ENCODE peak calls at places on chromosomes 2 and 18, in four cellular contexts. One of them, this sample, is unnamed.

GRCh38 chr18:57353940-57354461 is 1.6 kb downstream of the ST8SIA3 start:
- DNase-seq in H1: peak
- DNase-seq in K562: peak
- DNase-seq in GM12891: peak
- DNase-seq in this sample: peak

GRCh38 chr2:60595953-60596352 is 42.5 kb upstream of the BCL11A start:
- DNase-seq in K562: no peak
- DNase-seq in GM12891: no peak
- DNase-seq in H1: no peak
- DNase-seq in this sample: no peak

GRCh38 chr2:134261398-134262131 is 7.7 kb downstream of the MGAT5 start:
- DNase-seq in K562: no peak
- DNase-seq in GM12891: no peak
- DNase-seq in H1: peak
- DNase-seq in this sample: no peak

GRCh38 chr2:70173520-70173919 is 17.3 kb downstream of the C2orf42 start:
- DNase-seq in K562: no peak
- DNase-seq in H1: no peak
- DNase-seq in GM12891: no peak
- DNase-seq in this sample: no peak

GRCh38 chr2:207093234-207093633 is 72.5 kb downstream of the KLF7 start:
- DNase-seq in GM12891: no peak
- DNase-seq in K562: no peak
- DNase-seq in H1: no peak
- DNase-seq in this sample: no peak

GRCh38 chr18:41992066-41992465 is 37.0 kb downstream of the PIK3C3 start:
- DNase-seq in H1: no peak
- DNase-seq in GM12891: no peak
- DNase-seq in K562: no peak
- DNase-seq in this sample: no peak

GRCh38 chr2:60948926-60949579 is 67.7 kb downstream of the REL start:
- DNase-seq in K562: no peak
- DNase-seq in GM12891: no peak
- DNase-seq in H1: no peak
- DNase-seq in this sample: no peak

GRCh38 chr18:40570615-40571014 is 1384.4 kb upstream of the PIK3C3 start:
- DNase-seq in K562: no peak
- DNase-seq in GM12891: no peak
- DNase-seq in H1: no peak
- DNase-seq in this sample: no peak

GRCh38 chr2:61469424-61470121 is 1.3 kb downstream of the USP34 start:
- DNase-seq in H1: no peak
- DNase-seq in K562: no peak
- DNase-seq in GM12891: no peak
- DNase-seq in this sample: no peak

GRCh38 chr18:74382481-74382880 is 66.8 kb downstream of the C18orf63 start:
- DNase-seq in GM12891: no peak
- DNase-seq in K562: no peak
- DNase-seq in H1: no peak
- DNase-seq in this sample: no peak

GRCh38 chr2:221750317-221750716 is 178.2 kb upstream of the EPHA4 start:
- DNase-seq in K562: no peak
- DNase-seq in H1: no peak
- DNase-seq in GM12891: no peak
- DNase-seq in this sample: no peak

GRCh38 chr2:165634855-165635254 is 159.2 kb downstream of the GALNT3 start:
- DNase-seq in H1: peak
- DNase-seq in GM12891: no peak
- DNase-seq in K562: no peak
- DNase-seq in this sample: no peak

GRCh38 chr2:37771600-37772088 is 100.2 kb upstream of the CDC42EP3 start:
- DNase-seq in GM12891: no peak
- DNase-seq in K562: no peak
- DNase-seq in H1: no peak
- DNase-seq in this sample: no peak

GRCh38 chr18:37188016-37188791 is 359.3 kb downstream of the KIAA1328 start:
- DNase-seq in GM12891: no peak
- DNase-seq in H1: no peak
- DNase-seq in K562: no peak
- DNase-seq in this sample: no peak

GRCh38 chr18:43590182-43590903 is 313.1 kb upstream of the SYT4 start:
- DNase-seq in K562: no peak
- DNase-seq in GM12891: no peak
- DNase-seq in H1: no peak
- DNase-seq in this sample: no peak

GRCh38 chr2:120746179-120746549 is 10.5 kb downstream of the GLI2 start:
- DNase-seq in GM12891: no peak
- DNase-seq in H1: no peak
- DNase-seq in K562: no peak
- DNase-seq in this sample: no peak

GRCh38 chr2:241882090-241882625 is 12.6 kb downstream of the RTP5 start:
- DNase-seq in K562: peak
- DNase-seq in GM12891: peak
- DNase-seq in H1: no peak
- DNase-seq in this sample: peak

GRCh38 chr2:24970483-24971299 is 1.1 kb downstream of the DNAJC27 start:
- DNase-seq in H1: no peak
- DNase-seq in K562: no peak
- DNase-seq in GM12891: no peak
- DNase-seq in this sample: peak

GRCh38 chr2:69998761-69999160 is 37.3 kb upstream of the ASPRV1 start:
- DNase-seq in H1: no peak
- DNase-seq in K562: no peak
- DNase-seq in GM12891: no peak
- DNase-seq in this sample: no peak

GRCh38 chr2:38744399-38744780 is 6.8 kb downstream of the SRSF7 start:
- DNase-seq in K562: no peak
- DNase-seq in GM12891: no peak
- DNase-seq in H1: no peak
- DNase-seq in this sample: no peak

GRCh38 chr2:163655672-163656071 is 80.1 kb downstream of the FIGN start:
- DNase-seq in GM12891: no peak
- DNase-seq in H1: no peak
- DNase-seq in K562: no peak
- DNase-seq in this sample: no peak

GRCh38 chr2:1407950-1408695 is 5.1 kb upstream of the TPO start:
- DNase-seq in H1: no peak
- DNase-seq in GM12891: no peak
- DNase-seq in K562: no peak
- DNase-seq in this sample: no peak

GRCh38 chr2:46032996-46033395 is 264.2 kb upstream of the EPAS1 start:
- DNase-seq in K562: no peak
- DNase-seq in GM12891: no peak
- DNase-seq in H1: no peak
- DNase-seq in this sample: no peak

GRCh38 chr2:160367887-160368286 is 125.7 kb downstream of the RBMS1 start:
- DNase-seq in GM12891: no peak
- DNase-seq in H1: no peak
- DNase-seq in K562: no peak
- DNase-seq in this sample: no peak

GRCh38 chr2:19353721-19354050 is 4.7 kb downstream of the OSR1 start:
- DNase-seq in K562: no peak
- DNase-seq in H1: no peak
- DNase-seq in GM12891: no peak
- DNase-seq in this sample: no peak

GRCh38 chr2:54483426-54483825 is 27.3 kb downstream of the SPTBN1 start:
- DNase-seq in K562: no peak
- DNase-seq in H1: no peak
- DNase-seq in GM12891: no peak
- DNase-seq in this sample: no peak

GRCh38 chr2:6444529-6444928 is 421.2 kb downstream of the CMPK2 start:
- DNase-seq in GM12891: no peak
- DNase-seq in K562: no peak
- DNase-seq in H1: no peak
- DNase-seq in this sample: no peak

GRCh38 chr2:240435457-240435954 is at the start of gene GPC1:
- DNase-seq in GM12891: peak
- DNase-seq in H1: no peak
- DNase-seq in K562: peak
- DNase-seq in this sample: no peak

GRCh38 chr2:148529745-148530144 is 114.8 kb upstream of the EPC2 start:
- DNase-seq in K562: no peak
- DNase-seq in GM12891: no peak
- DNase-seq in H1: no peak
- DNase-seq in this sample: no peak

GRCh38 chr18:26405190-26405781 is 143.1 kb downstream of the KCTD1 start:
- DNase-seq in H1: no peak
- DNase-seq in GM12891: peak
- DNase-seq in K562: no peak
- DNase-seq in this sample: peak

DNA sequence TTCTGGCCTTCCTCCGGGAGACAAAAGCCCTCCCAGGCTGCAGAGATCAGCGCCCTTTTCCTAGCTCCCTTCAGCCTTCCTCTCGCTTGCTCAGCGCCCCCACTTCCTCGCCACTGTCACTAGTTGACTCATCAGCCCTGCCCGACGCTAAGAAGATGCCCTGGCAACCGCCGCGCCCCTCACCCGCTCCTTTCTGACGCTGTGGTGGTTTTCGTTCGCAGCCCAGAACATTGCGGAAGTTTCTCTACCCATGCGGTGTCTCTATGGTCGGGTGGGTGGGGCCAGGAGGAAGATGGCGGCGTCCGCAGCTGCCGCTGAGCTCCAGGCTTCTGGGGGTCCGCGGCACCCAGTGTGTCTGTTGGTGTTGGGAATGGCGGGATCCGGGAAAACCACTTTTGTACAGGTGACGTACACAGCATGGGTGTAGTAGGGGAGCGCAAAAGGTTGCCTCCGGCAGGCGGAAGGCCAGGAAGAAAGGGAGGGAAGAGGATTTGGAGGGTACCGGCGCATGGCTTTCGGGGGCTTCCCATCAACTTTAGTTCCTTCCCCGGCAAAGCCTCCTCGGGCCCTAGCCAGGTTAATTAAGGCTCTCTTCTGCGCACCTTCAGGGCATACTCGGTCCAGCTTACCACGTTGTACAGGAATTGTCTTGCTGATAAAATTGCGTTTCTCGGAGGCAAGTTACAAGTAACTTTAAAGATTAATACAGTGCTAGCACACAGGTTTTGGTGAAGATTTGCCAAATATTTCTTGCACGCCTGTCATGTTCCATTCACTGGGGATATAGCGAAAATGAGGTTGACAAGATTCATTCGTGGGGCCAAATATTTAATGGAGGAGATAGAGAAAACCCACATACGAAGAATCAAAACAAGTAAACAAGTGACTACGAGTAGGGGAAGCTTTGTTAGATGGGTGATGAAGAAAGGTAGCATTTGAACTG is at the start of the genes CCDC121 and GPN1:
- DNase-seq in K562: peak
- DNase-seq in H1: peak
- DNase-seq in GM12891: peak
- DNase-seq in this sample: peak
- TF ChIP-seq POLR2A in K562: peak
- TF ChIP-seq POLR2A in H1: peak
- TF ChIP-seq POLR2A in GM12891: peak
- TF ChIP-seq POLR2A in this sample: peak

DNA sequence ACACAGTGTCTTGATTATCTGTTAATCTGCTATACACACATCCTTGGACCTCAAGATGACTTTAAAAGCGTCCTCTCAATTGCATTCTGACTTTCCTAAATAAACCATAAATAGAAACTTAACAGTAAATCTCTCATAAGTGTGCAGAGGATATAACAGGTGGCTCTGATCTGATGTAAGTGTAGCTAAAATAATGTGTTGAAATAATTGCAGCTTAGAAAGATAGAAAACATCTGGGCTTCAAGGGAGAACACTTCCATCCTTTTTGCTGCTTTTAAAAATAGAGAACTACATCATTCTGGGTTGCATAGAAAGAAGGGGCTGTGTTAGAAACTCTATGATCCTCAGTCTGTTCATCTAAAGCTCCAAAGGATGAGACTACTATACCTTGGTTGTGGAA is 78.4 kb upstream of the EFEMP1 start:
- DNase-seq in K562: no peak
- DNase-seq in H1: no peak
- DNase-seq in GM12891: no peak
- DNase-seq in this sample: no peak
- TF ChIP-seq POLR2AphosphoS5 in K562: no peak
- TF ChIP-seq POLR2AphosphoS5 in H1: no peak
- TF ChIP-seq POLR2AphosphoS5 in GM12891: no peak
- TF ChIP-seq POLR2AphosphoS5 in this sample: no peak

DNA sequence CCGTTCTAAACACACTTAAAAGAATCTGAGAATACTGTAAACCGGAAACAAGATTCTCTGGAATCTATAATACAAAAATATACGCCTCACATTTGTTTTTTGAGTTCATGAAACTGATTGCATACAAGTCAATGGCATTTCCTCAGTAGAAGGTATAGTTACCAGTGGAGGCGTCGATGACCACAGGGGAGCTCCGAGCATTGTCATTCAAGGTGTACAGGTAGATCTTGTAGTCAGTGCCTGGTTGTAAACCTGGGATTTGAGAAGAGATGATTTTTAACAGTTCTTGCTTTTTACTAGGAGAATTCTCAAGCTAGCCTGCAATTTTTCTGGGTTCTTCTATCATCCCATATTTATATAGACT is 60.4 kb downstream of the FN1 start:
- DNase-seq in K562: no peak
- DNase-seq in GM12891: no peak
- DNase-seq in H1: no peak
- DNase-seq in this sample: no peak
- TF ChIP-seq TAF1 in K562: no peak
- TF ChIP-seq TAF1 in GM12891: no peak
- TF ChIP-seq TAF1 in H1: no peak
- TF ChIP-seq TAF1 in this sample: no peak

DNA sequence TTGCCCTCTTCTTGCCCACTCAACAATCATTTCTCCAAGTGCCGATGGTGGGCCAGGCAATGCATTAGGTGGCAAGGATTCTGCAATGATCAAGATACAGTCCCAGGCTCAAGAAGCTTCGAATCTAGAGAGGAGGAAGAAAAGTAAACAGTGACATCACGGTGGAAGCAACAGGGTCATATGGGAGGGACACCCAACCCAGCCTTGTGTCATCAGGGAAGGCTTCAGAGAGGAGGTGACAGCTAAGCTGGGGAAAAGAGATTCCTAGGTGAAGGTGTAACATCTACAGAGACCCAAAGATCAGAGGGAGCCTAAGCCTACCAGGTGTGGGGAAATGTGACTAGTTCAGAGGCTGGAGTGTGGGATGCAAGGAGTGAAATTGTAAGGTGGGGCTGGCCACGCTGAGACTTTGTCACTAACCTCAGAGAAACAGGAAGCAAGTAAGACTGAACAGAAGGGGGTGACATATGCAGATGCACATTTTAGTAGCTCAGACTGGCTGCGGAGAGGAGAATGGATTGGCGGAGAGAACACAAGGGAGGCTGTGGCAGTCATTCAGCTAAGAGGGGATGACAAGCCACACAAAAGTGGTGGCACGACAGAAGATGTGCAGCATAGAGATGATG is 104.9 kb downstream of the ANKRD44 start:
- DNase-seq in H1: no peak
- DNase-seq in K562: no peak
- DNase-seq in GM12891: no peak
- DNase-seq in this sample: no peak
- TF ChIP-seq POLR2A in H1: no peak
- TF ChIP-seq POLR2A in K562: no peak
- TF ChIP-seq POLR2A in GM12891: peak
- TF ChIP-seq POLR2A in this sample: no peak

This sample was measured in GM12892.